ENCODE peak calls at places on chromosome 12, in six cellular contexts. P is foreskin fibroblast, L is thyroid gland, E is upper lobe of left lung, N is lung, M is NB4. B is an unnamed sample.

GRCh38 chr12:63905523-63905922 is 61.0 kb downstream of the SRGAP1 start:
- DNase-seq in P (no peak), L (no peak), E (no peak), N (no peak), M (peak; percentile 41), B (no peak)

GRCh38 chr12:6772729-6773661 is 675 bp downstream of the LAG3 start:
- DNase-seq in P (no peak), L (no peak), E (no peak), N (no peak), M (no peak), B (no peak)

GRCh38 chr12:69779928-69780327 is 41.3 kb downstream of the RAB3IP start:
- DNase-seq in P (peak; percentile 4), L (no peak), E (no peak), N (no peak), M (peak; percentile 18), B (no peak)

GRCh38 chr12:6953417-6954315 is 2.5 kb downstream of the PTPN6 start:
- DNase-seq in P (no peak), L (no peak), E (no peak), N (peak; percentile 70), M (peak; percentile 95), B (no peak)

GRCh38 chr12:76685246-76685678 is 78.7 kb upstream of the ZDHHC17 start:
- DNase-seq in P (no peak), L (peak; percentile 34), E (peak; percentile 24), N (no peak), M (no peak), B (no peak)

GRCh38 chr12:98595152-98595988 is 1.9 kb downstream of the SLC25A3 start:
- DNase-seq in P (peak; percentile 46), L (no peak), E (no peak), N (no peak), M (peak; percentile 32), B (no peak)

GRCh38 chr12:26937443-26937862 is 328 bp downstream of the INTS13 start:
- DNase-seq in P (no peak), L (no peak), E (no peak), N (no peak), M (no peak), B (no peak)

GRCh38 chr12:15717940-15718567 is 71.1 kb downstream of the EPS8 start:
- DNase-seq in P (no peak), L (no peak), E (no peak), N (no peak), M (no peak), B (no peak)

GRCh38 chr12:42180990-42181611 is 36.4 kb upstream of the GXYLT1 start:
- DNase-seq in P (peak; percentile 33), L (no peak), E (no peak), N (no peak), M (peak; percentile 93), B (no peak)

GRCh38 chr12:120469450-120470149 is at the start of gene SRSF9:
- DNase-seq in P (peak; percentile 97), L (peak; percentile 95), E (peak; percentile 100), N (peak; percentile 95), M (peak; percentile 99), B (peak; percentile 96)

GRCh38 chr12:120468271-120468845 is 1.2 kb downstream of the SRSF9 start:
- DNase-seq in P (peak; percentile 50), L (peak; percentile 50), E (no peak), N (peak; percentile 52), M (peak; percentile 88), B (peak; percentile 24)

GRCh38 chr12:120467439-120467838 is 2.1 kb downstream of the SRSF9 start:
- DNase-seq in P (no peak), L (no peak), E (no peak), N (no peak), M (no peak), B (no peak)

GRCh38 chr12:120468846-120469449 is 600 bp downstream of the SRSF9 start:
- DNase-seq in P (no peak), L (peak; percentile 28), E (peak; percentile 90), N (peak; percentile 38), M (no peak), B (no peak)

DNA sequence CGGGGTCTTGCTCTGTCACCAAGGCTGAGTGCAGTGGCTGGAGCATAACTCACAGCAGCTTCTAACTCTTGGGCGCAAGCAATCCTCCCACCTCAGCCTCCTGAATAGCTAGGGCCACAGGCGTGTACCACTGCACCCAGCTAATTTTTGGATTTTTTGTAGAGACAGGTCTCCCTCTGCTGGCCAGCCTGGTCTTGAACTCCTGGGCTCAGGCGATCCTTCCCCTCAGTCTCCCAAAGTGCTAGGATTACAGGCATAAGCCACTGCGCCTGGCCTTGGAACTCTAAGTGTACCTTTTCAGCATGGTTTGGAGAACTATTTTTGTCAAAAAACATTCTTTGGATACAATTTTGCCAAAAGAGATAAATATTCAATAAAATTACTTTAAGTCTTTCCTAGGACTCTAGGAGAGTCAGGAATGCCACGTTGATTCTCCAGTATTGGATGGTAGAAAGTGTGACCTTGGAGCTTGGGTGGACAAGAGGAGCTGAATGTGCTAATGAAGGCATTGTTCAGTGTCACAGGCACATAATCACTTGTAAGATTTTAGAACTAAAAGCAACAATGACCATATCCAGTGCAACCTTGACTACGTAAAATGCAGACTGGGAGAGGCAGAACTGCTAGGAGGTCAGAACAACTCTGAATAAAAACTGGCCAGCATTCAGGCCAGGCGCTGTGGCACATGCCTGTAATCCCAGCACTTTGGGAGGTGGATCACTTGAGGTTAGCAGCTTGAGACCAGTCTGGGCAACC is 2.8 kb downstream of the SRSF9 start:
- DNase-seq in P (no peak), L (peak; percentile 20), E (no peak), N (no peak), M (peak; percentile 78), B (peak; percentile 18)
- TF ChIP-seq CTCF in P (peak; percentile 66), L (peak; percentile 23), E (peak; percentile 32), N (peak; percentile 16), M (peak; percentile 64), B (peak; percentile 62)

GRCh38 chr12:57170408-57170807 is 23.0 kb upstream of the LRP1-AS start:
- DNase-seq in P (no peak), L (no peak), E (no peak), N (no peak), M (no peak), B (no peak)

GRCh38 chr12:57173089-57173488 is 25.7 kb upstream of the LRP1-AS start:
- DNase-seq in P (no peak), L (no peak), E (no peak), N (no peak), M (peak; percentile 57), B (no peak)

GRCh38 chr12:57169969-57170368 is 22.6 kb upstream of the LRP1-AS start:
- DNase-seq in P (no peak), L (no peak), E (no peak), N (no peak), M (no peak), B (no peak)

GRCh38 chr12:57173683-57174082 is 26.3 kb upstream of the LRP1-AS start:
- DNase-seq in P (no peak), L (no peak), E (no peak), N (no peak), M (no peak), B (no peak)

GRCh38 chr12:57171668-57172067 is 24.2 kb upstream of the LRP1-AS start:
- DNase-seq in P (peak; percentile 84), L (no peak), E (no peak), N (no peak), M (no peak), B (no peak)
- TF ChIP-seq CTCF in P (no peak), L (no peak), E (no peak), N (no peak), M (no peak), B (no peak)

GRCh38 chr12:124053855-124054254 is 80.8 kb downstream of the ZNF664 start:
- DNase-seq in P (peak; percentile 50), L (peak; percentile 90), E (no peak), N (peak; percentile 49), M (peak; percentile 54), B (no peak)
- TF ChIP-seq CTCF in P (peak; percentile 81), L (peak; percentile 71), E (peak; percentile 59), N (peak; percentile 60), M (peak; percentile 40), B (peak; percentile 66)

GRCh38 chr12:127355061-127355820 is 911.7 kb upstream of the TMEM132C start:
- DNase-seq in P (peak; percentile 29), L (no peak), E (no peak), N (no peak), M (peak; percentile 23), B (no peak)
- TF ChIP-seq CTCF in P (peak; percentile 68), L (no peak), E (no peak), N (no peak), M (peak; percentile 48), B (peak; percentile 62)

DNA sequence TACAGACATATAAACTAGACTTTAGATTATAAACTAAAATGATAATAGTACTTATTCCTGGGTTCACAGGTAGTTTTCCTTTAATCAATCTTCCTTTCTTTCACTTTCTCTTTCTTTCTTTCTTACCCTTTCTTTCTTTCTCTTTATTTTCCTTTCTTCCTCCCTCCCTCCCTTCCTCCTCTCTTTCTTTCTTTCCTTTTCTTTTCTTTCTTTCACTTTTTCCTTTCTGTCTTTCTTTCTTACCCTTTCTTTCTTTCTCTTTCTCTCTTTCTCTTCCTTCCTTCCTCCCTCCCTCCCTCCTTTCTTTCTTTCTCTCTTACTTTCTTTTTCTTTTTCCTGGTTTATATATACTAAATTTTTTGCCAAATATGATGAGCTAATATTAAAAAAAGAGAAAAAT is 61.5 kb downstream of the CMKLR1 start:
- DNase-seq in P (no peak), L (no peak), E (no peak), N (no peak), M (no peak), B (no peak)
- TF ChIP-seq CTCF in P (no peak), L (no peak), E (no peak), N (no peak), M (no peak), B (no peak)

DNA sequence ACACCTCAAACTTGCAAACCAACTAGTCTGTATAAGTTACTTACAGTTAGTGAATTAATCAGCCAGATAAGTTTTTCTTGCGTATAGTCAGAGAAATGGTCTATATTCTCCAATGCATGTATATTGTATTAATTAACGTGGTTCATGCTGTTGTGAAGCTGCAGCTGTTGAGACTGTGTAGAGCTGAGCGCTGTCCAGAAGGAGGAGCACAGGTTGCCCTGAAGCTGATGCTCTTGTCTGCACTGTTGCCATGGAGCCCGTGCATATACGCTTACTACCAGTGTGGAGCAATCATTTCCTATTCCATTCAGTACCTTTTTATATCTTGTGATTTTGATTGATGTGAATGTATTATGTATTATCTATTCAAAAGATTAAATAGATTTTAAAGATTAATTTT is 74.3 kb upstream of the ARID2 start:
- DNase-seq in P (no peak), L (no peak), E (no peak), N (no peak), M (peak; percentile 41), B (no peak)
- TF ChIP-seq CTCF in P (no peak), L (no peak), E (no peak), N (no peak), M (no peak), B (no peak)

GRCh38 chr12:125797421-125798175 is 732.4 kb downstream of the AACS start:
- DNase-seq in P (no peak), L (no peak), E (no peak), N (no peak), M (no peak), B (no peak)
- TF ChIP-seq CTCF in P (no peak), L (no peak), E (no peak), N (no peak), M (no peak), B (no peak)

GRCh38 chr12:51819851-51820720 is 28.4 kb downstream of the FIGNL2 start:
- DNase-seq in P (no peak), L (peak; percentile 64), E (no peak), N (no peak), M (no peak), B (no peak)
- TF ChIP-seq CTCF in P (no peak), L (no peak), E (no peak), N (no peak), M (no peak), B (no peak)